ENCODE peak calls at places on chromosomes 12 and 14, in five cellular contexts. P is Panc1, E is fibroblast of lung, S is left ventricle myocardium inferior, V is HepG2. K is an unnamed sample. For H3K9me3, the result is how much of the 10 kb centered on the place peaks cover.

GRCh38 chr14:61838661-61839060 is 76.4 kb downstream of the SNAPC1 start:
- DNase-seq in P (no peak), E (peak), S (no peak), V (no peak), K (no peak)

GRCh38 chr14:101461891-101462290 is 99.4 kb upstream of the DIO3 start:
- DNase-seq in P (no peak), E (no peak), S (no peak), V (no peak), K (no peak)

GRCh38 chr12:56682323-56682722 is 5.8 kb downstream of the PTGES3 start:
- DNase-seq in P (no peak), E (no peak), S (no peak), V (no peak), K (no peak)

GRCh38 chr12:107634530-107634929 is 51.1 kb upstream of the PWP1 start:
- DNase-seq in P (no peak), E (no peak), S (no peak), V (no peak), K (no peak)

GRCh38 chr12:19177754-19178153 is 48.2 kb downstream of the PLEKHA5 start:
- DNase-seq in P (no peak), E (peak), S (no peak), V (no peak), K (no peak)

GRCh38 chr14:95495538-95496025 is 20.9 kb downstream of the SYNE3 start:
- DNase-seq in P (no peak), E (no peak), S (no peak), V (no peak), K (no peak)

GRCh38 chr12:14988035-14988434 is 15.2 kb downstream of the PDE6H start:
- DNase-seq in P (no peak), E (no peak), S (no peak), V (no peak), K (no peak)

GRCh38 chr14:51677276-51677675 is 25.6 kb downstream of the FRMD6 start:
- DNase-seq in P (no peak), E (peak), S (no peak), V (no peak), K (no peak)

GRCh38 chr12:120554658-120555057 is 20.5 kb downstream of the RNF10 start:
- DNase-seq in P (no peak), E (no peak), S (no peak), V (no peak), K (no peak)

GRCh38 chr12:78562358-78563205 is 302.0 kb upstream of the SYT1 start:
- DNase-seq in P (peak), E (peak), S (no peak), V (peak), K (no peak)

GRCh38 chr12:80230068-80230467 is 130.7 kb downstream of the OTOGL start:
- DNase-seq in P (no peak), E (no peak), S (no peak), V (no peak), K (no peak)

GRCh38 chr14:77186911-77187648 is 5.5 kb downstream of the TMEM63C start:
- DNase-seq in P (no peak), E (no peak), S (no peak), V (no peak), K (peak)

GRCh38 chr12:104108755-104109445 is 29.1 kb downstream of the NFYB start:
- DNase-seq in P (peak), E (peak), S (peak), V (peak), K (peak)

GRCh38 chr14:96989293-96989692 is 192.1 kb downstream of the VRK1 start:
- DNase-seq in P (no peak), E (no peak), S (no peak), V (no peak), K (no peak)

GRCh38 chr12:55653031-55653430 is 16.3 kb downstream of the OR10P1 start:
- DNase-seq in P (no peak), E (no peak), S (no peak), V (no peak), K (no peak)

GRCh38 chr14:103206023-103206481 is 82.8 kb downstream of the TNFAIP2 start:
- DNase-seq in P (no peak), E (no peak), S (no peak), V (no peak), K (no peak)

DNA sequence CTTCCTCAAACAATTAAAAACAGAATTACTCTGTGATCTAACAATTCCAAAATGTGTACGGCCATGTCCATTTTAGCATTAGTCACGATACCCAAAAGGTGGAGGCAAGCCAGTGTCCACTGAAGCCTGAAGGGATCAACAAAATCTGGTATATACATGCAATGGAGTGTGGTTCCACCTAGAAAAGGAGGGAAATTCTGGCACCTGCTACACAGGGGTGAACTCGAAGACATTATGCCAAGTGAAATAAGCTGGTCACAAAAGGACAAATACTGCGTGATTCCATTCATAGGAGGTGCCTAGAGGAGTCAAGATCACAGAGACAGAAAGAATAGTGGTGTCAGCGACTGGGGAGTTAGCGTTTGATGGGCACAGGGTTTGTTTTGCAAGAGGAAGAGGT is 331.4 kb downstream of the MED13L start:
- DNase-seq in P (no peak), E (no peak), S (no peak), V (no peak), K (no peak)
- H3K9me3 ChIP-seq in P (under half), E (under half), S (under half), V (under half), K (under half)

DNA sequence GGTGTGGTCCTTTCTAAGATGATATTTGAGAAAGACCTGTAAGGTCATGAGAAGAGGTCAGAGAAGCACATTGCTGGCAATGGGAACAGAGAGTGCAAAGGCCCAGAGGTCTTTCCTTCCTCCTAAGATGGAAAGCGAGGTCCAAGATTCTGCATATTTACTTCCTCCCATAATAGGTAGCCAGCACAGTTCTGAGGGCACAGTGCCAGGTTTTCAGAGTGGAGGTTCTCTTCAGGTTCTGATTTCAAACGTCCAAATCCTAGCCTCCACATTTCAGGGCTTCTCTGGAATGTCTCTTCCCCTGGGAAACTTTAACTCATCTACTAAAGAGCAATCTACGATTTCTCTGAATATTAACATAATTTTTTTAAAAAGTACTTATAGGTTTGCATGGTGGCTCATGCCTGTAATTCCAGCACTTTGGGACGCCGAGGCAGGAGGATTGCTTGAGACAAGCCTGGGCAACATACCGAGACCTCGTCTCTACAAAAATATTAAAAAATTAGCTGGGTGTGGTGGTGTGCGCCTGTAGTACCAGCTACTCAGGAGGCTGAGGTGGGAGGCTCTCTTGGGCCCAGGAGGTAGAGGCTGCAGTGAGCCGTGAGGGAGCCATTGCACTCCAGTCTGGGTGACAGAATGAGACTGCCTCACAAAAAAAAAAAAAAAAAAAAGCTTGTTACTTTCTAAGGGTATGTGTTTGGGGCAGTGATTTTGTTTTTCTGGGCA is 526 bp upstream of the MRPL42 start:
- DNase-seq in P (no peak), E (no peak), S (no peak), V (no peak), K (no peak)
- H3K4me3 ChIP-seq in P (peak), E (no peak), S (peak), V (peak), K (no peak)

GRCh38 chr14:91416744-91417133 is 881 bp downstream of the CCDC88C start:
- DNase-seq in P (no peak), E (no peak), S (no peak), V (no peak), K (no peak)
- H3K9me3 ChIP-seq in P (under half), E (under half), S (under half), V (under half), K (under half)

GRCh38 chr12:47818007-47818376 is 1.7 kb downstream of the HDAC7 start:
- DNase-seq in P (no peak), E (no peak), S (no peak), V (no peak), K (no peak)
- H3K4me3 ChIP-seq in P (peak), E (peak), S (peak), V (peak), K (no peak)

GRCh38 chr14:71135496-71135895 is 228.2 kb downstream of the PCNX1 start:
- DNase-seq in P (no peak), E (no peak), S (no peak), V (no peak), K (no peak)

GRCh38 chr14:71136386-71137060 is 229.3 kb downstream of the PCNX1 start:
- DNase-seq in P (no peak), E (no peak), S (no peak), V (no peak), K (no peak)

GRCh38 chr14:71130491-71131179 is 223.4 kb downstream of the PCNX1 start:
- DNase-seq in P (no peak), E (peak), S (no peak), V (no peak), K (no peak)

GRCh38 chr14:71135911-71136310 is 228.7 kb downstream of the PCNX1 start:
- DNase-seq in P (no peak), E (no peak), S (no peak), V (no peak), K (no peak)

DNA sequence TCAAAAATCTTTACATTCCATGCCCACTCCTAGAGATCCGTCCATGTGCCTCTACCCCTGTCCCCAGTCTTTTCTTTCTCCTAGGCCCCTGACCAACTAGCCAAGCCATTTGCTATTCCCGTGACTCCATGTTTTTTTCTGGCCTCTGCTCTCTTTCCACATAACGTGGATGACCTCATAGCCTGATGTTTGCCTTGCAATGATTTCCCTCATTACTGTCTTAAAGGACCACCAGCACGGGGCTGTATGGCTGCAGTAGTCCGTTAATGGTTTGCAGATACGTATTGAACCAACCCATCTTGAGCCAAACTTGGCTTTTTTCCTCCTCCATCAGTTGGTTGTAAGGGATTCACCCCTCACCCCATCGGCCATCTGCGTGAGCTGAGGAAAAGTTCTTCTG is 226.0 kb downstream of the PCNX1 start:
- DNase-seq in P (no peak), E (no peak), S (no peak), V (no peak), K (no peak)
- H3K9me3 ChIP-seq in P (under half), E (under half), S (under half), V (under half), K (under half)

DNA sequence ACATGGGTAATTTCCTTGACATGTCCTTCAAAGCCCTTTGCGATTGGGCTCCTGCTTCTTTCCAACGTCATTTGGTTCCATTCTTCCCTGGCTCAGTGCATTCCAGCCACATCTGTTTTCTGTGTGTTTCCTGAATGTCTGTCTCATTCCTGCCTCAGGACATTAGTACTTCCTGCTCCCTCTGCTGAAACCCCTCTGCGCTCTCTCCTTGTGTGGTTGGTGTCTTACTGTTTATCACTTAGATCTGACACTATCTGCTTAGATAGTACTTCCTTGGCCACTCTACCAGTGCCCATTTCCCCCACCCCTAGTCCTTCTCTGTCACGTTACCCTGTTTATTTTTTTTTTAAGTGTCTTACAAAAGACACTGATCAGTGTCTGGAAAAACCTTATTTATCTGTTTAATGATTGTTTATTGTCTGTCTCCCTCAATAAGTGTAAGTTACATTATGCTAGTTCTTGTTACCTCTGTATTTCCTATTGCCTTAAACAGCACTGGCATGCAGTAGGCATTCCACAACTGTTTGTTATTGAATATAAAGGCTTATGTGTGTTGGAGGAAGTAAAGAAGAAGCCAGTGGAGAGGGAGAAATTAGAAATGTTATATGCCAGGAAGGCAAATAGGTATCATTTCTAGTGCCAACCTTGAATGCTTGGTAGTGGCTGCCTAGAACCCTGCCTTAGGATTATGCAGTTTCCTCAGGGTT is 21.5 kb downstream of the DYRK2 start:
- DNase-seq in P (no peak), E (no peak), S (no peak), V (no peak), K (no peak)
- H3K4me3 ChIP-seq in P (no peak), E (no peak), S (no peak), V (no peak), K (no peak)

GRCh38 chr12:133107121-133107520 is 23.0 kb downstream of the ZNF891 start:
- DNase-seq in P (no peak), E (no peak), S (no peak), V (no peak), K (no peak)
- H3K9me3 ChIP-seq in P (half or more), E (under half), S (half or more), V (half or more), K (half or more)